ENCODE peak calls at places on chromosomes 6 and 20, in seven cellular contexts. T, Y, G, C, O, N and Q are unnamed samples. For H3K27me3, the result is how much of the 10 kb centered on the place peaks cover.

GRCh38 chr6:164401871-164402270 is 907.5 kb downstream of the C6orf118 start:
- DNase-seq in T (no peak), Y (no peak), G (no peak), C (no peak), O (no peak), N (no peak), Q (no peak)

GRCh38 chr20:63132131-63132714 is 83.7 kb downstream of the YTHDF1 start:
- DNase-seq in T (no peak), Y (no peak), G (no peak), C (no peak), O (no peak), N (no peak), Q (no peak)

GRCh38 chr6:75290558-75290957 is 6.0 kb upstream of the TMEM30A start:
- DNase-seq in T (no peak), Y (no peak), G (no peak), C (no peak), O (no peak), N (no peak), Q (no peak)

GRCh38 chr6:144162977-144163376 is 12.7 kb downstream of the STX11 start:
- DNase-seq in T (no peak), Y (no peak), G (no peak), C (no peak), O (no peak), N (no peak), Q (no peak)

GRCh38 chr6:67759001-67759400 is 876.1 kb upstream of the ADGRB3 start:
- DNase-seq in T (no peak), Y (no peak), G (no peak), C (no peak), O (no peak), N (no peak), Q (no peak)

GRCh38 chr6:37584654-37585522 is 85.2 kb upstream of the CCDC167 start:
- DNase-seq in T (no peak), Y (no peak), G (no peak), C (no peak), O (no peak), N (no peak), Q (no peak)

GRCh38 chr6:6610031-6610591 is 21.6 kb downstream of the LY86 start:
- DNase-seq in T (no peak), Y (no peak), G (no peak), C (no peak), O (no peak), N (no peak), Q (peak)

GRCh38 chr6:104522533-104522932 is 337.2 kb downstream of the HACE1 start:
- DNase-seq in T (no peak), Y (no peak), G (no peak), C (no peak), O (no peak), N (no peak), Q (no peak)

GRCh38 chr6:129893513-129894098 is 32.5 kb upstream of the TMEM244 start:
- DNase-seq in T (no peak), Y (no peak), G (no peak), C (no peak), O (no peak), N (no peak), Q (no peak)

GRCh38 chr6:139939189-139939979 is 564.9 kb upstream of the CITED2 start:
- DNase-seq in T (no peak), Y (no peak), G (no peak), C (no peak), O (no peak), N (no peak), Q (no peak)

GRCh38 chr6:21586300-21586699 is 7.3 kb upstream of the SOX4 start:
- DNase-seq in T (no peak), Y (no peak), G (no peak), C (no peak), O (no peak), N (no peak), Q (no peak)

GRCh38 chr20:62181808-62182207 is 1.0 kb upstream of the MTG2 start:
- DNase-seq in T (no peak), Y (no peak), G (no peak), C (no peak), O (no peak), N (no peak), Q (no peak)

GRCh38 chr20:2210646-2211556 is 84.9 kb upstream of the TGM3 start:
- DNase-seq in T (peak), Y (no peak), G (no peak), C (peak), O (no peak), N (peak), Q (no peak)

GRCh38 chr6:169237496-169238134 is 16.0 kb downstream of the THBS2 start:
- DNase-seq in T (no peak), Y (no peak), G (no peak), C (no peak), O (no peak), N (no peak), Q (no peak)

GRCh38 chr6:128438311-128438916 is 82.0 kb downstream of the PTPRK start:
- DNase-seq in T (no peak), Y (no peak), G (peak), C (no peak), O (no peak), N (no peak), Q (no peak)

GRCh38 chr6:21034345-21034744 is 500.1 kb downstream of the CDKAL1 start:
- DNase-seq in T (no peak), Y (no peak), G (no peak), C (no peak), O (no peak), N (no peak), Q (no peak)

GRCh38 chr6:125558451-125558850 is 191.0 kb upstream of the HEY2 start:
- DNase-seq in T (no peak), Y (peak), G (no peak), C (no peak), O (no peak), N (no peak), Q (no peak)

GRCh38 chr20:61387204-61387958 is 135.3 kb downstream of the CDH4 start:
- DNase-seq in T (no peak), Y (peak), G (peak), C (peak), O (no peak), N (peak), Q (no peak)

GRCh38 chr6:132236281-132236680 is 165.0 kb downstream of the MOXD1 start:
- DNase-seq in T (no peak), Y (no peak), G (no peak), C (no peak), O (no peak), N (no peak), Q (no peak)

DNA sequence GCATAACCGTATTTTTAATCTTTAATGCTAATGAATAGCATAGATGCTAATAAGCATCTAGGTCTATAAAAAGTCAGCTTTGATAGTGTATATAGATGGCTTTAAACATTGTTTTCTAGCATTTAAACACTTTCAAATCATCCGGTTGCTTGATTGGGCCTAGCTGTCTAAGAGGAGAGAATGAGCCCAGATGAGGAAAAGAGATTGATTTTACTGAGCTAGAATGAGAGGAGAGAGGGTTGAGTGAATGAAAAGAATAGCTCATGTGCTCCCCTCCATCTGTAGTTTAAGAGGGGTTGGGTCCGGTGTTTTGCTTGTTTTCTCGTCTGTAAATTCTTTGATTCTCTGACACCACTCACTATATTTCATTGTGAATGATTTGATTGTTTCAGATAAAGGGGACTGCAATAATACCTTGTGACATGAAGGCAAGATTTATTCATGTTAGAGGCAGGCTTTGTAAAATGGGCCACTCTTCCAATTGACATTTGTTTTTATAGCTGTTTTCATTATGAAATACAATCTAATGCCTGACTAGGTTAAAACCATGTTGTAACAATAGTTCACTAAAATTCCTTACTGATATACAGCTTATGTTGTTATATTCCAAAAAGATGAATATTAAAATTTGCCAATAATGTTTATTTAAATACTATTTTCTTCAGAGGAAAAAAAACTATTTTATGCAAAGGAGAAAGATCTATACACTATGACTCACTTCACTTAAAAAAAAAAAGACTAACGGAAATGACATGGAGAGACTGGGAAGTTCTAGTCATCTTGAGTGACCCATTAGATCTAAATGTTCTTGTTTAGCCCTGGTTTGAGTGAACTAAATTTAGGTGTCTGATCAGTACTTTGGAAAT is 3.2 kb downstream of the PTPN1 start:
- DNase-seq in T (no peak), Y (no peak), G (no peak), C (no peak), O (no peak), N (no peak), Q (no peak)
- H3K4me3 ChIP-seq in T (no peak), Y (no peak), G (peak), C (no peak), O (no peak), N (peak), Q (no peak)

DNA sequence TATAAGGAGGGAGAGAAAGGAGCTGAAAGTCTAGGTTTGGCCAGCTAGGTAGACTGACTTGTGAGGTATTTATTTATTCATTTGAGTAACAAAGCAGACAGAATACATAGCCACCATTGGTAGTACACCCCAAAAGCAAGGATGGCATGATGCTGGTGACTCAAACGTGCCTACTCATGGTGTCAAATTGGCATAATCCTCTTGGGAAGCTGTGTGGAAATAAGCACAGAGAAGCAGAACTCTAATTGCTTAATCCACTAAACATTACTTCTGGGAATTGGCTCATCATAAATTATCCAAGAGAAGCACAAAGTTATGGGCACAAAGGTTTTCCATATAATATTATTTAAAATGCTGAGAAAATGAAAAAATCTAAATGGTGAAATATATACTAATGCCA is 2.5 kb downstream of the DEFB132 start:
- DNase-seq in T (no peak), Y (no peak), G (no peak), C (no peak), O (no peak), N (no peak), Q (no peak)
- H3K27me3 ChIP-seq in T (under half), Y (half or more), G (under half), C (under half), O (under half), N (under half), Q (under half)

GRCh38 chr6:31490115-31490873 is 7.7 kb upstream of the MICB start:
- DNase-seq in T (no peak), Y (no peak), G (no peak), C (no peak), O (no peak), N (no peak), Q (no peak)

GRCh38 chr6:31497595-31498476 is at the start of gene MICB:
- DNase-seq in T (peak), Y (peak), G (peak), C (peak), O (peak), N (peak), Q (peak)

GRCh38 chr6:31498748-31499147 is 803 bp downstream of the MICB start:
- DNase-seq in T (no peak), Y (peak), G (no peak), C (no peak), O (no peak), N (no peak), Q (no peak)

GRCh38 chr6:31493875-31494694 is 3.9 kb upstream of the MICB start:
- DNase-seq in T (peak), Y (peak), G (peak), C (peak), O (peak), N (peak), Q (peak)

GRCh38 chr6:31495580-31495979 is 2.4 kb upstream of the MICB start:
- DNase-seq in T (no peak), Y (no peak), G (no peak), C (no peak), O (no peak), N (peak), Q (no peak)
- H3K4me3 ChIP-seq in T (peak), Y (no peak), G (no peak), C (no peak), O (peak), N (peak), Q (peak)

GRCh38 chr6:32933661-32934085 is 7.2 kb downstream of the HLA-DMB start:
- DNase-seq in T (peak), Y (peak), G (peak), C (peak), O (peak), N (peak), Q (peak)
- H3K27me3 ChIP-seq in T (under half), Y (half or more), G (under half), C (under half), O (under half), N (under half), Q (under half)

GRCh38 chr6:81999270-81999669 is 246.8 kb upstream of the TENT5A start:
- DNase-seq in T (no peak), Y (no peak), G (no peak), C (no peak), O (no peak), N (no peak), Q (no peak)

GRCh38 chr6:81997091-81997926 is 244.8 kb upstream of the TENT5A start:
- DNase-seq in T (no peak), Y (no peak), G (no peak), C (no peak), O (no peak), N (peak), Q (no peak)

GRCh38 chr6:81995548-81996289 is 243.2 kb upstream of the TENT5A start:
- DNase-seq in T (no peak), Y (no peak), G (no peak), C (no peak), O (no peak), N (peak), Q (no peak)

GRCh38 chr6:81998432-81998831 is 246.0 kb upstream of the TENT5A start:
- DNase-seq in T (no peak), Y (no peak), G (no peak), C (no peak), O (no peak), N (peak), Q (no peak)

DNA sequence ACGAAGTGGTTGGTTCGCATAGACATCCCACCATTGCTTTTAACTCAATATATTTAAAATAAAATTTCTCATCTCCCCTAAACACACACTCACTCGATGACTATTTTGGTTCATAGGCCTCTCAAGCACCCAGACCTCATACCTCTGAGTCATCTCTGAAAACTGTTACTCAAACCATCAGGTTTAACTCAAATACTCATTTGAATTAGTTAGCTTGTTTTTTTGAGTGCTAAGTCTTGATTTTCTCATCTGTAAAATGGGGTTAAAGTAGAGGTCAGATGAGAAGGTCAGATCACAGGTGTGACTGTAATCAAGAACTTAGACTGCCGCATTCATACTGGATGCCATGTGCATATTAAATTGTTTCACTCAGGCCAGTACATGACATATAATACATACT is 243.9 kb upstream of the TENT5A start:
- DNase-seq in T (no peak), Y (no peak), G (no peak), C (no peak), O (no peak), N (peak), Q (no peak)
- H3K4me3 ChIP-seq in T (no peak), Y (no peak), G (no peak), C (no peak), O (no peak), N (no peak), Q (no peak)

DNA sequence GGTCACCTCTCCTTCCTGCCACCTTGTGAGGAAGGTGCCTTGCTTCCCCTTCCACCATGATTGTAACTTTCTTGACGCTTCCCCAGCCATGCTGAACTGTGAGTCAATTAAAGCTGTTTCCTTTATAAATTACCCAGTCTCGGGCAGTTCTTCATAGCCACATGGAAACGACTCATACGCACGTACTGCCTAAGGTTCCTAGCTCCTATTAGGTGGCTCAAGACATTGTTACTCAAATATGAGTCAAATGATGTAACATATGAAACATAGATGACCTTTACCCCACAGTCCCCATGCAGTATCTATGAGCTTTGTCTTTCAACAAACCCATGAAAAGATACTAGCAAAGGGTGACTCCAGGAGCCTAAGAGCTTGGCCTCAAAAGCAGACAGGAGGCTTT is 98.3 kb downstream of the SIM1 start:
- DNase-seq in T (no peak), Y (no peak), G (no peak), C (no peak), O (peak), N (peak), Q (no peak)
- H3K27me3 ChIP-seq in T (under half), Y (under half), G (under half), C (under half), O (under half), N (under half), Q (under half)

GRCh38 chr6:155782739-155783459 is 327.3 kb upstream of the NOX3 start:
- DNase-seq in T (no peak), Y (no peak), G (peak), C (no peak), O (no peak), N (no peak), Q (no peak)
- H3K4me3 ChIP-seq in T (no peak), Y (no peak), G (no peak), C (no peak), O (no peak), N (no peak), Q (no peak)

GRCh38 chr6:143078468-143079324 is 18.0 kb downstream of the AIG1 start:
- DNase-seq in T (no peak), Y (no peak), G (no peak), C (no peak), O (no peak), N (no peak), Q (no peak)
- H3K27me3 ChIP-seq in T (under half), Y (under half), G (under half), C (under half), O (under half), N (under half), Q (under half)